ENCODE peak calls at places on chromosomes 12 and 14, in ten cellular contexts. I, N, O, C, H, W, J, X, E and M are unnamed samples.

GRCh38 chr12:57815177-57816000 is 3.1 kb downstream of the AVIL start:
- DNase-seq in X (no peak), W (no peak), I (no peak), J (peak), E (peak), H (peak), C (no peak), O (no peak), N (no peak), M (no peak)

GRCh38 chr12:114166360-114166759 is 200.2 kb upstream of the RBM19 start:
- DNase-seq in O (peak), X (no peak), N (peak), W (no peak), H (peak), I (peak), J (peak), E (no peak), C (peak), M (peak)

GRCh38 chr14:23653046-23653445 is 16.9 kb downstream of the DHRS2 start:
- DNase-seq in X (no peak), H (no peak), O (no peak), J (no peak), W (no peak), E (no peak), C (no peak), I (no peak), N (no peak), M (no peak)

GRCh38 chr14:100144996-100145646 is 14.3 kb downstream of the DEGS2 start:
- DNase-seq in N (no peak), W (peak), J (no peak), O (no peak), X (no peak), H (no peak), I (peak), E (no peak), C (no peak), M (peak)

GRCh38 chr12:132237772-132238486 is 91.5 kb downstream of the GALNT9 start:
- DNase-seq in O (no peak), C (no peak), N (no peak), E (no peak), J (no peak), H (no peak), W (no peak), I (peak), X (no peak), M (no peak)

GRCh38 chr12:91189526-91189925 is 6.9 kb upstream of the DCN start:
- DNase-seq in N (peak), C (no peak), J (no peak), H (no peak), O (no peak), E (no peak), I (no peak), X (no peak), W (no peak), M (no peak)

GRCh38 chr14:78933948-78934524 is 763.9 kb downstream of the NRXN3 start:
- DNase-seq in H (peak), C (no peak), W (no peak), X (no peak), J (peak), N (peak), E (no peak), O (peak), I (no peak), M (peak)

GRCh38 chr14:100317897-100318808 is 5.0 kb upstream of the SLC25A47 start:
- DNase-seq in J (peak), O (no peak), X (peak), N (peak), W (peak), I (peak), C (no peak), E (peak), H (peak), M (no peak)

GRCh38 chr12:98743362-98743953 is 98.4 kb downstream of the APAF1 start:
- DNase-seq in N (no peak), J (peak), C (no peak), I (no peak), X (no peak), E (peak), W (no peak), H (peak), O (no peak), M (peak)

GRCh38 chr12:99984271-99985128 is at the start of gene ANKS1B:
- DNase-seq in I (peak), E (no peak), J (peak), X (no peak), H (peak), W (peak), N (peak), O (peak), C (no peak), M (no peak)

GRCh38 chr14:75927564-75928087 is 54.2 kb downstream of the TGFB3 start:
- DNase-seq in C (no peak), O (no peak), H (no peak), E (no peak), I (no peak), J (no peak), W (no peak), N (no peak), X (no peak), M (no peak)

GRCh38 chr12:31736472-31736871 is 7.7 kb upstream of the AMN1 start:
- DNase-seq in J (no peak), O (no peak), I (no peak), X (peak), C (no peak), N (peak), E (peak), W (no peak), H (peak), M (peak)

GRCh38 chr12:29216266-29216665 is 67.2 kb downstream of the FAR2 start:
- DNase-seq in N (no peak), C (no peak), W (no peak), J (no peak), I (no peak), O (no peak), X (no peak), H (no peak), E (no peak), M (no peak)

GRCh38 chr14:103519043-103519836 is 3.4 kb downstream of the CKB start:
- DNase-seq in O (no peak), W (peak), N (no peak), I (peak), C (no peak), J (no peak), X (no peak), H (peak), E (no peak), M (no peak)

GRCh38 chr12:53892760-53893159 is 45.9 kb upstream of the HOXC13 start:
- DNase-seq in N (no peak), J (no peak), O (no peak), I (no peak), X (no peak), H (no peak), C (no peak), E (no peak), W (no peak), M (no peak)

GRCh38 chr14:104656014-104656714 is 33.3 kb upstream of the INF2 start:
- DNase-seq in H (no peak), N (no peak), W (no peak), E (no peak), C (no peak), O (no peak), X (no peak), J (no peak), I (no peak), M (no peak)

GRCh38 chr12:19243577-19243976 is 114.0 kb downstream of the PLEKHA5 start:
- DNase-seq in W (no peak), O (no peak), I (no peak), C (no peak), N (no peak), H (no peak), X (no peak), J (no peak), E (no peak), M (no peak)

GRCh38 chr14:90568405-90568804 is 171.6 kb downstream of the CALM1 start:
- DNase-seq in E (no peak), O (no peak), X (no peak), N (peak), C (peak), H (no peak), I (no peak), W (no peak), J (no peak), M (no peak)

GRCh38 chr12:114096461-114096860 is 130.3 kb upstream of the RBM19 start:
- DNase-seq in C (no peak), I (no peak), E (no peak), H (no peak), O (no peak), W (no peak), N (peak), X (no peak), J (no peak), M (no peak)

GRCh38 chr12:24380122-24380521 is 430.7 kb upstream of the SOX5 start:
- DNase-seq in O (no peak), I (no peak), J (peak), X (no peak), E (no peak), C (no peak), H (no peak), W (no peak), N (no peak), M (no peak)

GRCh38 chr12:71312767-71313375 is 126.7 kb upstream of the LGR5 start:
- DNase-seq in X (no peak), E (no peak), I (no peak), C (no peak), J (no peak), H (no peak), N (no peak), O (no peak), W (no peak), M (no peak)

GRCh38 chr14:104657563-104658324 is 31.7 kb upstream of the INF2 start:
- DNase-seq in O (no peak), C (no peak), N (no peak), W (no peak), E (no peak), X (no peak), H (no peak), J (no peak), I (no peak), M (no peak)

GRCh38 chr14:68574906-68575305 is 218.0 kb downstream of the ZFP36L1 start:
- DNase-seq in I (peak), X (no peak), C (no peak), H (no peak), N (peak), E (no peak), J (no peak), O (no peak), W (peak), M (no peak)

GRCh38 chr12:44245932-44246331 is 410.1 kb downstream of the TMEM117 start:
- DNase-seq in I (no peak), N (no peak), W (no peak), H (no peak), E (no peak), J (no peak), O (no peak), X (no peak), C (no peak), M (no peak)

GRCh38 chr12:6215932-6216494 is 15.8 kb downstream of the CD9 start:
- DNase-seq in W (no peak), C (peak), E (no peak), X (no peak), H (peak), J (peak), N (peak), I (peak), O (peak), M (peak)

GRCh38 chr14:75906680-75907280 is 75.0 kb downstream of the TGFB3 start:
- DNase-seq in E (peak), O (peak), N (peak), I (peak), J (peak), H (peak), X (peak), C (peak), W (no peak), M (peak)

GRCh38 chr14:77158175-77158908 is 16.8 kb upstream of the ZDHHC22 start:
- DNase-seq in H (peak), W (peak), C (peak), E (no peak), N (peak), I (peak), X (no peak), O (peak), J (peak), M (no peak)

GRCh38 chr12:104792570-104792969 is 165.5 kb downstream of the SLC41A2 start:
- DNase-seq in X (no peak), C (no peak), N (peak), I (no peak), J (no peak), O (peak), E (no peak), H (peak), W (no peak), M (no peak)

GRCh38 chr14:102206901-102207300 is 67.2 kb downstream of the WDR20 start:
- DNase-seq in O (no peak), I (no peak), N (no peak), J (no peak), W (no peak), C (no peak), E (no peak), H (no peak), X (no peak), M (no peak)

GRCh38 chr12:32533971-32534590 is 134.7 kb downstream of the FGD4 start:
- DNase-seq in J (peak), I (peak), N (peak), H (peak), X (no peak), O (peak), C (no peak), E (no peak), W (peak), M (peak)

GRCh38 chr12:89059721-89060120 is 292.6 kb downstream of the DUSP6 start:
- DNase-seq in N (peak), I (no peak), W (no peak), J (no peak), E (no peak), H (no peak), C (no peak), O (no peak), X (no peak), M (no peak)

GRCh38 chr14:39432619-39433451 is 602 bp upstream of the FBXO33 start:
- DNase-seq in J (peak), X (peak), N (peak), E (peak), C (peak), H (peak), O (peak), I (peak), W (peak), M (peak)

GRCh38 chr12:11814362-11814761 is 164.9 kb downstream of the ETV6 start:
- DNase-seq in N (peak), E (no peak), C (peak), J (no peak), X (no peak), W (no peak), H (no peak), O (peak), I (no peak), M (peak)